ENCODE peak calls at places on chromosome 18, in six cellular contexts. A, S, M, T, U and R are unnamed samples.

GRCh38 chr18:43932140-43932539 is 654.9 kb upstream of the SYT4 start:
- DNase-seq in M (no peak), U (no peak), A (no peak), T (no peak), S (no peak), R (no peak)

GRCh38 chr18:32911660-32912284 is 138.9 kb upstream of the KLHL14 start:
- DNase-seq in S (no peak), M (no peak), A (peak; percentile 74), T (peak; percentile 79), U (no peak), R (peak; percentile 13)

GRCh38 chr18:53028565-53028964 is 688.6 kb downstream of the DCC start:
- DNase-seq in M (no peak), S (no peak), U (no peak), T (no peak), A (no peak), R (no peak)

GRCh38 chr18:26579941-26580618 is 31.7 kb upstream of the KCTD1 start:
- DNase-seq in T (peak; percentile 5), A (peak; percentile 43), M (peak; percentile 4), S (peak; percentile 76), U (no peak), R (no peak)

GRCh38 chr18:58218111-58218510 is 174.1 kb downstream of the NEDD4L start:
- DNase-seq in T (peak; percentile 74), A (peak; percentile 31), U (no peak), M (peak; percentile 50), S (no peak), R (peak; percentile 60)

GRCh38 chr18:26901020-26901419 is 35.5 kb upstream of the AQP4 start:
- DNase-seq in M (no peak), T (no peak), U (no peak), A (no peak), S (no peak), R (no peak)

GRCh38 chr18:56696966-56697365 is 45.8 kb downstream of the WDR7 start:
- DNase-seq in A (peak; percentile 33), T (peak; percentile 23), M (peak; percentile 11), S (no peak), U (no peak), R (peak; percentile 17)

GRCh38 chr18:31429623-31430022 is 17.9 kb upstream of the DSG3 start:
- DNase-seq in S (no peak), M (no peak), A (no peak), T (no peak), U (no peak), R (no peak)

GRCh38 chr18:59659486-59660187 is 37.6 kb downstream of the CCBE1 start:
- DNase-seq in S (no peak), M (no peak), U (no peak), T (peak; percentile 64), A (no peak), R (no peak)

GRCh38 chr18:8767356-8767755 is 62.0 kb downstream of the MTCL1 start:
- DNase-seq in M (no peak), S (no peak), U (no peak), T (no peak), A (no peak), R (no peak)

GRCh38 chr18:76446321-76446720 is 48.7 kb downstream of the ZNF516 start:
- DNase-seq in S (no peak), M (no peak), T (no peak), A (no peak), U (no peak), R (no peak)

GRCh38 chr18:57951110-57951796 is 92.8 kb upstream of the NEDD4L start:
- DNase-seq in S (no peak), A (no peak), T (no peak), M (no peak), U (peak; percentile 7), R (no peak)

GRCh38 chr18:54261894-54262293 is 7.4 kb upstream of the POLI start:
- DNase-seq in M (no peak), T (no peak), A (no peak), U (no peak), S (no peak), R (no peak)

GRCh38 chr18:8011906-8012305 is 444.8 kb downstream of the PTPRM start:
- DNase-seq in S (no peak), T (no peak), U (no peak), M (no peak), A (no peak), R (no peak)

GRCh38 chr18:45254683-45255082 is 360.6 kb upstream of the SLC14A2 start:
- DNase-seq in S (peak; percentile 45), M (no peak), U (peak; percentile 44), T (peak; percentile 85), A (peak; percentile 90), R (no peak)

GRCh38 chr18:71995895-71996443 is 548.2 kb downstream of the CBLN2 start:
- DNase-seq in A (no peak), T (no peak), S (no peak), U (no peak), M (no peak), R (no peak)

GRCh38 chr18:56891116-56891515 is 240.0 kb downstream of the WDR7 start:
- DNase-seq in U (no peak), T (peak; percentile 8), A (no peak), S (no peak), M (no peak), R (no peak)

GRCh38 chr18:8722946-8723477 is 17.7 kb downstream of the MTCL1 start:
- DNase-seq in M (no peak), S (no peak), U (no peak), A (no peak), T (no peak), R (no peak)

GRCh38 chr18:9209230-9209629 is 72.6 kb downstream of the ANKRD12 start:
- DNase-seq in T (peak; percentile 8), A (peak; percentile 78), M (peak; percentile 75), S (no peak), U (peak; percentile 5), R (peak; percentile 51)

GRCh38 chr18:44229693-44230108 is 451.0 kb upstream of the SETBP1 start:
- DNase-seq in S (peak; percentile 52), T (peak; percentile 78), A (peak; percentile 88), U (peak; percentile 27), M (peak; percentile 83), R (peak; percentile 12)

GRCh38 chr18:42792731-42793130 is 322.8 kb downstream of the RIT2 start:
- DNase-seq in U (no peak), M (peak; percentile 13), S (no peak), T (no peak), A (peak; percentile 1), R (no peak)

GRCh38 chr18:57352271-57352701 is at the start of gene ST8SIA3:
- DNase-seq in S (no peak), M (no peak), T (peak; percentile 1), A (no peak), U (no peak), R (no peak)

DNA sequence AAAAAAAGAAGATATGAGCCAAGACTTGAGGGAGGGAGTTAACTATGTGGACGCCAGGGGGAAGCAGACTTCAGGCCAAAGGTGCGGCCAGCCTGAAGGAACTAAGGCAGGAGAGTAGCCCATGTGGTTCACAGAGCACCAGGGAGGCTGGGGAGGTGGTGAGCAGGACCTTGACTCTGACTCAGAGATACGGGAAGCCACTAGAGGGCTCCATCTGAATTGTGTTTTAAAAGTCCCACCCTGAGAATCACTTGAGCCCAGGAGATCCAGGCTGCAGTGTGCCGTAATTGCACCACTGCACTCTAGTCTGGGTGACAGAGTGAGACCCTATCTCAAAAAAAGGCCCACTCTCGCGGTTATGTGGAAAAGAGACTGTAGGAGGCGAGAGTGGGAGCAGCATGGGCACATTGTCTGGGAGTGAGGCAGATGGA is 12.3 kb downstream of the CEP192 start:
- DNase-seq in S (no peak), A (peak; percentile 72), U (peak; percentile 44), M (peak; percentile 82), T (peak; percentile 79), R (peak; percentile 86)
- TF ChIP-seq CTCF in S (no peak), A (peak; percentile 57), U (peak; percentile 54), M (peak; percentile 57), T (peak; percentile 72), R (peak; percentile 62)

DNA sequence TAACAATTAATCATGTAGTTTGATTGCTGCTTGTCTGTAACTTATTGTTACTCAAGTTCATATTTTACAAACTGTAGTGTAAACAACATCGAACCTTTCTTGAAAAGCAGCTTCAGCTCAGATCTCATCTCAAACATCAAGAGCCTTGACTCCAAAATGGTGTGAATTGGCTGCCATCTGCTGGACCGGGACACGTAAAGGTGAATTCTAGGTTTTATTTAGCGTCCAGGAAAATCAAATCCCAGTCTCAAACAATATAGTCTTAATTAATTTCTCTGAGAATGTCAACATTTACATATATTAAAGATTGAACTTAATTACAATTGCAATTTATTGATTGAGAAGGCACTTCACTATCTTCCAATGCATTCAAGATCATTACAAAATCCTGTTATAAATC is 453.0 kb downstream of the GALR1 start:
- DNase-seq in S (no peak), U (no peak), M (peak; percentile 10), T (peak; percentile 3), A (peak; percentile 19), R (peak; percentile 2)
- TF ChIP-seq CTCF in S (peak; percentile 4), U (no peak), M (no peak), T (no peak), A (no peak), R (no peak)

GRCh38 chr18:34764451-34764850 is 54.4 kb downstream of the DTNA start:
- DNase-seq in M (no peak), T (no peak), S (no peak), U (no peak), A (no peak), R (no peak)
- TF ChIP-seq CTCF in M (no peak), T (no peak), S (no peak), U (no peak), A (peak; percentile 24), R (no peak)

GRCh38 chr18:63679820-63680606 is 18.3 kb upstream of the SERPINB3 start:
- DNase-seq in A (no peak), U (no peak), T (no peak), M (no peak), S (no peak), R (no peak)

GRCh38 chr18:63681449-63682381 is 20.0 kb upstream of the SERPINB3 start:
- DNase-seq in T (no peak), U (no peak), S (no peak), M (no peak), A (no peak), R (no peak)

GRCh38 chr18:63676927-63677326 is 15.2 kb upstream of the SERPINB3 start:
- DNase-seq in T (no peak), U (no peak), S (no peak), M (no peak), A (no peak), R (no peak)

GRCh38 chr18:63677490-63678225 is 16.0 kb upstream of the SERPINB3 start:
- DNase-seq in S (no peak), M (no peak), A (no peak), T (peak; percentile 19), U (no peak), R (peak; percentile 40)

DNA sequence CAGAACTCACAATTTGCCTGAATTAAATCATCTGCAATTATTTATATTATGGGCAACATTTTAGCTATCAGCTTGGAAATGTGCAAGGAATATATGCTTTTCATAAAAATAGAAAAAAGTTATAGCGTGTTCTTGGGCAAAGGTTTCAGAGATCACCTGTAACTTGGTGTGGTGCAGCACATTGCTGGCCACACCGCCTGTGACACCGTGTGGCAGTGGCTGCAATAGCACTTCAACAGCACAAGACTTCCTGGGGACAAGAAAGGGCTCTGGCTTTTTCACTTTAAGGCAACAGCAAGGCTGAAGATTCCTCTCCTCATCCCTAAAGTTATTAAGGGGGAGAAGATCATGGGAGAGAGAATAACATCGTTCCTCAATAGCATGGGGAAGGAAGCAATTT is 14.8 kb upstream of the SERPINB3 start:
- DNase-seq in A (no peak), T (no peak), U (no peak), M (no peak), S (no peak), R (no peak)
- TF ChIP-seq CTCF in A (peak; percentile 11), T (peak; percentile 25), U (no peak), M (no peak), S (no peak), R (peak; percentile 24)